ENCODE peak calls at places on chromosomes 13 and 19, in ten cellular contexts. One of them, this sample, is unnamed.

GRCh38 chr19:52522555-52522954 is 4.9 kb upstream of the ZNF808 start:
- DNase-seq in brain microvascular endothelial cell: no peak
- DNase-seq in ovary: no peak
- DNase-seq in neuronal stem cell: no peak
- DNase-seq in CD4-positive, CD25-positive, alpha-beta regulatory T cell: no peak
- DNase-seq in HCT116: no peak
- DNase-seq in vagina: no peak
- DNase-seq in neural progenitor cell: peak; percentile 7
- DNase-seq in BJ: no peak
- DNase-seq in NT2/D1: no peak
- DNase-seq in this sample: no peak

GRCh38 chr13:28336193-28336657 is 158.7 kb downstream of the FLT1 start:
- DNase-seq in brain microvascular endothelial cell: no peak
- DNase-seq in ovary: no peak
- DNase-seq in neuronal stem cell: no peak
- DNase-seq in CD4-positive, CD25-positive, alpha-beta regulatory T cell: no peak
- DNase-seq in HCT116: no peak
- DNase-seq in vagina: no peak
- DNase-seq in neural progenitor cell: no peak
- DNase-seq in BJ: no peak
- DNase-seq in NT2/D1: no peak
- DNase-seq in this sample: no peak

GRCh38 chr19:37484406-37485115 is 15.4 kb downstream of the ZNF570 start:
- DNase-seq in brain microvascular endothelial cell: no peak
- DNase-seq in ovary: no peak
- DNase-seq in neuronal stem cell: no peak
- DNase-seq in CD4-positive, CD25-positive, alpha-beta regulatory T cell: peak; percentile 7
- DNase-seq in HCT116: no peak
- DNase-seq in vagina: no peak
- DNase-seq in neural progenitor cell: no peak
- DNase-seq in BJ: no peak
- DNase-seq in NT2/D1: no peak
- DNase-seq in this sample: no peak

GRCh38 chr19:16266586-16266942 is 58.1 kb upstream of the KLF2 start:
- DNase-seq in brain microvascular endothelial cell: no peak
- DNase-seq in ovary: no peak
- DNase-seq in neuronal stem cell: no peak
- DNase-seq in CD4-positive, CD25-positive, alpha-beta regulatory T cell: peak; percentile 92
- DNase-seq in HCT116: no peak
- DNase-seq in vagina: no peak
- DNase-seq in neural progenitor cell: no peak
- DNase-seq in BJ: no peak
- DNase-seq in NT2/D1: no peak
- DNase-seq in this sample: no peak

GRCh38 chr13:112824429-112824828 is 134.6 kb downstream of the ATP11A start:
- DNase-seq in brain microvascular endothelial cell: no peak
- DNase-seq in ovary: no peak
- DNase-seq in neuronal stem cell: no peak
- DNase-seq in CD4-positive, CD25-positive, alpha-beta regulatory T cell: no peak
- DNase-seq in HCT116: no peak
- DNase-seq in vagina: no peak
- DNase-seq in neural progenitor cell: no peak
- DNase-seq in BJ: no peak
- DNase-seq in NT2/D1: no peak
- DNase-seq in this sample: no peak

GRCh38 chr13:53250272-53250875 is 221.8 kb downstream of the OLFM4 start:
- DNase-seq in brain microvascular endothelial cell: peak; percentile 52
- DNase-seq in ovary: no peak
- DNase-seq in neuronal stem cell: peak; percentile 80
- DNase-seq in CD4-positive, CD25-positive, alpha-beta regulatory T cell: peak; percentile 63
- DNase-seq in HCT116: peak; percentile 56
- DNase-seq in vagina: no peak
- DNase-seq in neural progenitor cell: peak; percentile 93
- DNase-seq in BJ: peak; percentile 1
- DNase-seq in NT2/D1: peak; percentile 58
- DNase-seq in this sample: peak; percentile 79

GRCh38 chr19:37654525-37654832 is 786 bp downstream of the ZFP30 start:
- DNase-seq in brain microvascular endothelial cell: peak; percentile 14
- DNase-seq in ovary: no peak
- DNase-seq in neuronal stem cell: no peak
- DNase-seq in CD4-positive, CD25-positive, alpha-beta regulatory T cell: no peak
- DNase-seq in HCT116: no peak
- DNase-seq in vagina: no peak
- DNase-seq in neural progenitor cell: peak; percentile 74
- DNase-seq in BJ: no peak
- DNase-seq in NT2/D1: peak; percentile 16
- DNase-seq in this sample: peak; percentile 22

GRCh38 chr13:20676213-20676612 is 27.3 kb upstream of the IL17D start:
- DNase-seq in brain microvascular endothelial cell: no peak
- DNase-seq in ovary: no peak
- DNase-seq in neuronal stem cell: no peak
- DNase-seq in CD4-positive, CD25-positive, alpha-beta regulatory T cell: no peak
- DNase-seq in HCT116: no peak
- DNase-seq in vagina: no peak
- DNase-seq in neural progenitor cell: no peak
- DNase-seq in BJ: no peak
- DNase-seq in NT2/D1: no peak
- DNase-seq in this sample: no peak

GRCh38 chr19:29680937-29681336 is 15.7 kb downstream of the PLEKHF1 start:
- DNase-seq in brain microvascular endothelial cell: no peak
- DNase-seq in ovary: no peak
- DNase-seq in neuronal stem cell: no peak
- DNase-seq in CD4-positive, CD25-positive, alpha-beta regulatory T cell: no peak
- DNase-seq in HCT116: no peak
- DNase-seq in vagina: no peak
- DNase-seq in neural progenitor cell: no peak
- DNase-seq in BJ: no peak
- DNase-seq in NT2/D1: no peak
- DNase-seq in this sample: no peak

GRCh38 chr13:42110410-42111155 is 62.1 kb downstream of the DGKH start:
- DNase-seq in brain microvascular endothelial cell: peak; percentile 64
- DNase-seq in ovary: no peak
- DNase-seq in neuronal stem cell: peak; percentile 59
- DNase-seq in CD4-positive, CD25-positive, alpha-beta regulatory T cell: peak; percentile 81
- DNase-seq in HCT116: peak; percentile 43
- DNase-seq in vagina: no peak
- DNase-seq in neural progenitor cell: peak; percentile 60
- DNase-seq in BJ: peak; percentile 27
- DNase-seq in NT2/D1: peak; percentile 8
- DNase-seq in this sample: peak; percentile 69

GRCh38 chr19:39833160-39833463 is 850 bp downstream of the DYRK1B start:
- DNase-seq in brain microvascular endothelial cell: no peak
- DNase-seq in ovary: no peak
- DNase-seq in neuronal stem cell: no peak
- DNase-seq in CD4-positive, CD25-positive, alpha-beta regulatory T cell: no peak
- DNase-seq in HCT116: no peak
- DNase-seq in vagina: no peak
- DNase-seq in neural progenitor cell: no peak
- DNase-seq in BJ: no peak
- DNase-seq in NT2/D1: no peak
- DNase-seq in this sample: no peak

GRCh38 chr19:288911-289310 is 2.3 kb downstream of the PLPP2 start:
- DNase-seq in brain microvascular endothelial cell: no peak
- DNase-seq in ovary: no peak
- DNase-seq in neuronal stem cell: no peak
- DNase-seq in CD4-positive, CD25-positive, alpha-beta regulatory T cell: no peak
- DNase-seq in HCT116: no peak
- DNase-seq in vagina: no peak
- DNase-seq in neural progenitor cell: no peak
- DNase-seq in BJ: no peak
- DNase-seq in NT2/D1: no peak
- DNase-seq in this sample: no peak

GRCh38 chr19:289651-290538 is 1.3 kb downstream of the PLPP2 start:
- DNase-seq in brain microvascular endothelial cell: peak; percentile 33
- DNase-seq in ovary: no peak
- DNase-seq in neuronal stem cell: no peak
- DNase-seq in CD4-positive, CD25-positive, alpha-beta regulatory T cell: peak; percentile 44
- DNase-seq in HCT116: peak; percentile 74
- DNase-seq in vagina: no peak
- DNase-seq in neural progenitor cell: no peak
- DNase-seq in BJ: no peak
- DNase-seq in NT2/D1: peak; percentile 76
- DNase-seq in this sample: no peak

GRCh38 chr19:291561-292280 is 518 bp upstream of the PLPP2 start:
- DNase-seq in brain microvascular endothelial cell: no peak
- DNase-seq in ovary: no peak
- DNase-seq in neuronal stem cell: no peak
- DNase-seq in CD4-positive, CD25-positive, alpha-beta regulatory T cell: no peak
- DNase-seq in HCT116: no peak
- DNase-seq in vagina: no peak
- DNase-seq in neural progenitor cell: no peak
- DNase-seq in BJ: no peak
- DNase-seq in NT2/D1: no peak
- DNase-seq in this sample: no peak

GRCh38 chr19:292281-292884 is 1.2 kb upstream of the PLPP2 start:
- DNase-seq in brain microvascular endothelial cell: no peak
- DNase-seq in ovary: no peak
- DNase-seq in neuronal stem cell: no peak
- DNase-seq in CD4-positive, CD25-positive, alpha-beta regulatory T cell: no peak
- DNase-seq in HCT116: no peak
- DNase-seq in vagina: no peak
- DNase-seq in neural progenitor cell: no peak
- DNase-seq in BJ: no peak
- DNase-seq in NT2/D1: no peak
- DNase-seq in this sample: no peak

GRCh38 chr19:290539-291521 is at the start of gene PLPP2:
- DNase-seq in brain microvascular endothelial cell: no peak
- DNase-seq in ovary: no peak
- DNase-seq in neuronal stem cell: no peak
- DNase-seq in CD4-positive, CD25-positive, alpha-beta regulatory T cell: no peak
- DNase-seq in HCT116: no peak
- DNase-seq in vagina: no peak
- DNase-seq in neural progenitor cell: peak; percentile 51
- DNase-seq in BJ: no peak
- DNase-seq in NT2/D1: no peak
- DNase-seq in this sample: no peak
- H3K36me3 ChIP-seq in brain microvascular endothelial cell: no peaks in the 10 kb centered on the region
- H3K36me3 ChIP-seq in ovary: no peaks in the 10 kb centered on the region
- H3K36me3 ChIP-seq in neuronal stem cell: no peaks in the 10 kb centered on the region
- H3K36me3 ChIP-seq in CD4-positive, CD25-positive, alpha-beta regulatory T cell: no peaks in the 10 kb centered on the region
- H3K36me3 ChIP-seq in HCT116: peaks cover 14% of the 10 kb centered on the region
- H3K36me3 ChIP-seq in vagina: no peaks in the 10 kb centered on the region
- H3K36me3 ChIP-seq in neural progenitor cell: no peaks in the 10 kb centered on the region
- H3K36me3 ChIP-seq in BJ: no peaks in the 10 kb centered on the region
- H3K36me3 ChIP-seq in NT2/D1: peaks cover 7% of the 10 kb centered on the region
- H3K36me3 ChIP-seq in this sample: no peaks in the 10 kb centered on the region

GRCh38 chr19:3079578-3079977 is 14.6 kb upstream of the GNA11 start:
- DNase-seq in brain microvascular endothelial cell: no peak
- DNase-seq in ovary: no peak
- DNase-seq in neuronal stem cell: no peak
- DNase-seq in CD4-positive, CD25-positive, alpha-beta regulatory T cell: no peak
- DNase-seq in HCT116: no peak
- DNase-seq in vagina: no peak
- DNase-seq in neural progenitor cell: no peak
- DNase-seq in BJ: no peak
- DNase-seq in NT2/D1: no peak
- DNase-seq in this sample: no peak
- H3K36me3 ChIP-seq in brain microvascular endothelial cell: no peaks in the 10 kb centered on the region
- H3K36me3 ChIP-seq in ovary: no peaks in the 10 kb centered on the region
- H3K36me3 ChIP-seq in neuronal stem cell: no peaks in the 10 kb centered on the region
- H3K36me3 ChIP-seq in CD4-positive, CD25-positive, alpha-beta regulatory T cell: no peaks in the 10 kb centered on the region
- H3K36me3 ChIP-seq in HCT116: no peaks in the 10 kb centered on the region
- H3K36me3 ChIP-seq in vagina: no peaks in the 10 kb centered on the region
- H3K36me3 ChIP-seq in neural progenitor cell: no peaks in the 10 kb centered on the region
- H3K36me3 ChIP-seq in BJ: no peaks in the 10 kb centered on the region
- H3K36me3 ChIP-seq in NT2/D1: no peaks in the 10 kb centered on the region
- H3K36me3 ChIP-seq in this sample: no peaks in the 10 kb centered on the region

GRCh38 chr13:39012608-39013007 is 22.0 kb upstream of the STOML3 start:
- DNase-seq in brain microvascular endothelial cell: no peak
- DNase-seq in ovary: no peak
- DNase-seq in neuronal stem cell: no peak
- DNase-seq in CD4-positive, CD25-positive, alpha-beta regulatory T cell: no peak
- DNase-seq in HCT116: no peak
- DNase-seq in vagina: no peak
- DNase-seq in neural progenitor cell: peak; percentile 52
- DNase-seq in BJ: no peak
- DNase-seq in NT2/D1: no peak
- DNase-seq in this sample: no peak

GRCh38 chr13:39016789-39017188 is 21.1 kb downstream of the PROSER1 start:
- DNase-seq in brain microvascular endothelial cell: no peak
- DNase-seq in ovary: no peak
- DNase-seq in neuronal stem cell: peak; percentile 42
- DNase-seq in CD4-positive, CD25-positive, alpha-beta regulatory T cell: peak; percentile 57
- DNase-seq in HCT116: peak; percentile 16
- DNase-seq in vagina: no peak
- DNase-seq in neural progenitor cell: peak; percentile 68
- DNase-seq in BJ: no peak
- DNase-seq in NT2/D1: no peak
- DNase-seq in this sample: peak; percentile 34

GRCh38 chr13:39016087-39016486 is 21.8 kb downstream of the PROSER1 start:
- DNase-seq in brain microvascular endothelial cell: no peak
- DNase-seq in ovary: no peak
- DNase-seq in neuronal stem cell: no peak
- DNase-seq in CD4-positive, CD25-positive, alpha-beta regulatory T cell: no peak
- DNase-seq in HCT116: no peak
- DNase-seq in vagina: no peak
- DNase-seq in neural progenitor cell: no peak
- DNase-seq in BJ: no peak
- DNase-seq in NT2/D1: no peak
- DNase-seq in this sample: no peak

DNA sequence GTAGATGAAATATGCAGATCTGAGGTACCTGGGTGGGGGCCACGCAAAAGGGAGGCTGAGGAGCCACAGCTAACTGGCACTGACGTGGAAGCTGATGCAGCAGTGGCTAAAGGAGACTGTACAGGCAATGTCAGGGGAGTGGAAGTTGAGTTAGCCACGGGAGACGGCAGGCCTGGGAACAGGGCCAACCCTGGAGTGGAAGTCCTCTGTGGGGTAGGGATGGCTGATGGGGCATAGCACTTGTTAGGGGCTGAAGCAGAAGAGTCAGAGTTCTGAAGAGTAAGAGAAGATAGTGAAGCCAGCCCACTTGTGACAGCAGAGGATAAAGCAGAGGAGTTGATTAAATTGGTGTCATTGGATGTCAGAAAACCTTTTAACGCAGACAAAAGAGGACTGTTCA is 22.8 kb upstream of the STOML3 start:
- DNase-seq in brain microvascular endothelial cell: no peak
- DNase-seq in ovary: no peak
- DNase-seq in neuronal stem cell: no peak
- DNase-seq in CD4-positive, CD25-positive, alpha-beta regulatory T cell: no peak
- DNase-seq in HCT116: no peak
- DNase-seq in vagina: no peak
- DNase-seq in neural progenitor cell: no peak
- DNase-seq in BJ: no peak
- DNase-seq in NT2/D1: no peak
- DNase-seq in this sample: no peak
- H3K36me3 ChIP-seq in brain microvascular endothelial cell: peaks cover 49% of the 10 kb centered on the region
- H3K36me3 ChIP-seq in ovary: no peaks in the 10 kb centered on the region
- H3K36me3 ChIP-seq in neuronal stem cell: peaks cover 30% of the 10 kb centered on the region
- H3K36me3 ChIP-seq in CD4-positive, CD25-positive, alpha-beta regulatory T cell: peaks cover 60% of the 10 kb centered on the region
- H3K36me3 ChIP-seq in HCT116: peaks cover 8% of the 10 kb centered on the region
- H3K36me3 ChIP-seq in vagina: peaks cover 55% of the 10 kb centered on the region
- H3K36me3 ChIP-seq in neural progenitor cell: peaks cover 18% of the 10 kb centered on the region
- H3K36me3 ChIP-seq in BJ: peaks cover 20% of the 10 kb centered on the region
- H3K36me3 ChIP-seq in NT2/D1: peaks cover 84% of the 10 kb centered on the region
- H3K36me3 ChIP-seq in this sample: peaks cover 97% of the 10 kb centered on the region

DNA sequence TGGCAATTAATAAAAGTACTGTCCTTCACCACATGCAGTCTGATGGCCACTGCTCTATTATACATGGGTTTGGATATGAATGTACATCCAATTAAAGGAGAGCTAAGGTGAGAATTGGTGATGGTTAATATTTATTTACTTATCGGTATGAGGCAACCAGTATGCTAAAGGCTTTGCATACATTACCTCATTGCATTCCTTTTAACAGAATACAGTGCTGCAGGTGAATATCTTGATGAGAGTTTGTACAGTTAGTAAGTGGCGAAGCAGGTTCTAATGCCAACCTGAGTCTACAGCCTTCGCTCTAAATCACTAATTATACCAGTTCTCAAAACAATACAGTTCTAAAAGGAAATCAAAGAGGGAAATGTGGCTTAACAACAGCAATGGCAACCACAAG is 284.1 kb downstream of the ITGBL1 start:
- DNase-seq in brain microvascular endothelial cell: no peak
- DNase-seq in ovary: no peak
- DNase-seq in neuronal stem cell: no peak
- DNase-seq in CD4-positive, CD25-positive, alpha-beta regulatory T cell: no peak
- DNase-seq in HCT116: no peak
- DNase-seq in vagina: no peak
- DNase-seq in neural progenitor cell: no peak
- DNase-seq in BJ: no peak
- DNase-seq in NT2/D1: no peak
- DNase-seq in this sample: no peak
- H3K36me3 ChIP-seq in brain microvascular endothelial cell: no peaks in the 10 kb centered on the region
- H3K36me3 ChIP-seq in ovary: no peaks in the 10 kb centered on the region
- H3K36me3 ChIP-seq in neuronal stem cell: no peaks in the 10 kb centered on the region
- H3K36me3 ChIP-seq in CD4-positive, CD25-positive, alpha-beta regulatory T cell: no peaks in the 10 kb centered on the region
- H3K36me3 ChIP-seq in HCT116: no peaks in the 10 kb centered on the region
- H3K36me3 ChIP-seq in vagina: no peaks in the 10 kb centered on the region
- H3K36me3 ChIP-seq in neural progenitor cell: no peaks in the 10 kb centered on the region
- H3K36me3 ChIP-seq in BJ: no peaks in the 10 kb centered on the region
- H3K36me3 ChIP-seq in NT2/D1: no peaks in the 10 kb centered on the region
- H3K36me3 ChIP-seq in this sample: no peaks in the 10 kb centered on the region

This sample was measured in OCI-LY7.